ENCODE peak calls at places on chromosomes 4 and X, in eight cellular contexts. V is mammary epithelial cell, K is adrenal gland, D is right atrium auricular region, Z is left ventricle myocardium inferior, L is breast epithelium, F is cardiac muscle cell, R is fibroblast of lung. P is an unnamed sample. For H3K4me1, the result is how much of the 10 kb centered on the place peaks cover.

GRCh38 chr4:134019657-134020056 is 181.9 kb downstream of the PABPC4L start:
- DNase-seq in L (no peak), V (no peak), K (no peak), D (no peak), Z (no peak), F (no peak), R (peak), P (no peak)

GRCh38 chr4:123398151-123398802 is 1.7 kb downstream of the SPRY1 start:
- DNase-seq in D (no peak), Z (peak), V (peak), K (peak), F (peak), R (peak), L (peak), P (peak)

GRCh38 chr4:78150465-78150864 is 93.3 kb downstream of the FRAS1 start:
- DNase-seq in D (no peak), K (no peak), Z (no peak), F (no peak), V (no peak), R (no peak), L (no peak), P (no peak)

GRCh38 chr4:154620111-154620510 is 7.7 kb upstream of the FGG start:
- DNase-seq in F (no peak), D (no peak), R (no peak), K (no peak), Z (no peak), L (no peak), V (no peak), P (no peak)

GRCh38 chr4:53986062-53986461 is 78.3 kb downstream of the CHIC2 start:
- DNase-seq in V (no peak), K (no peak), L (peak), R (no peak), D (no peak), F (no peak), Z (no peak), P (no peak)

GRCh38 chrX:125382148-125382628 is 62.5 kb downstream of the TEX13C start:
- DNase-seq in F (no peak), Z (no peak), L (no peak), D (no peak), R (no peak), V (no peak), K (no peak), P (no peak)

GRCh38 chr4:178306565-178306964 is 864.3 kb upstream of the AGA start:
- DNase-seq in K (no peak), R (peak), V (no peak), Z (no peak), L (no peak), D (no peak), F (peak), P (no peak)

GRCh38 chrX:105837227-105837626 is 14.9 kb downstream of the NRK start:
- DNase-seq in D (peak), K (peak), R (peak), V (peak), F (peak), Z (peak), L (peak), P (peak)

GRCh38 chrX:20260885-20261284 is 5.8 kb downstream of the RPS6KA3 start:
- DNase-seq in R (no peak), K (no peak), D (no peak), L (no peak), F (no peak), V (no peak), Z (no peak), P (no peak)

GRCh38 chr4:81756042-81756441 is 284.3 kb upstream of the RASGEF1B start:
- DNase-seq in R (no peak), Z (no peak), D (no peak), L (no peak), F (no peak), V (no peak), K (no peak), P (no peak)

GRCh38 chr4:37440519-37440900 is 196.0 kb downstream of the NWD2 start:
- DNase-seq in F (no peak), L (no peak), R (no peak), D (no peak), K (no peak), Z (no peak), V (no peak), P (no peak)
- TF ChIP-seq CTCF in F (no peak), L (no peak), R (no peak), D (no peak), K (no peak), Z (no peak), V (no peak), P (no peak)

DNA sequence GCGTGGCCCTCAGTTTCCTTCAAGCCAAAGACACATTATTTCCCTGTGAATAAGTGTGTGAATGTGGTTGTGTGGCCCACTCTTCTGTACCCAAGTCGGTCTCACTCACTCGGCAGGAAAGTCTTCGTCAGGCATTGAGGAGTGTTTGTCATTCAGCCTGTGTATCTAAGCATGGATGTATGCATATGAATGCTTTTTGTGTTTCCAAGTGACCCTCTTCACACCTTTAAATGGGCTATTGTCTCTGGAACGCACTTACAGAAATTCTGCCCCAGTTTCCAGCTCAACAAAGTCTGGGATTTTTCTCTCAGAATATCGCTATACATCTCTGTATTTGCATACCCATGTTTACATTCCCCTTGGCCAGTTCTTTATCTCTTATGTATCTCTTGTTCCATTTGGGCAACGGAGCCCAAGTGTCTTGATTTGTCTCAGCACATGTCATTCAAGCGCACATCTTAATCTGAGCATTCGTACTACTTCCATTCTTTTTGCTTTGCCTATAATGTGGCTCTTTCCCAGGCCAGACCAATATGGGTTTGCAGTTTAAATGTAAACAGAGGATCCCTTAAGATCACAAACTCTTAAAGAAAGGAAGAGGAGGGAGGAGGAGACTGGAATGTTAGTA is 4.8 kb downstream of the BCOR start:
- DNase-seq in V (no peak), D (no peak), K (no peak), Z (no peak), L (no peak), R (no peak), F (no peak), P (no peak)
- H3K4me1 ChIP-seq in V (under half), D (under half), K (under half), Z (under half), L (under half), R (under half), F (under half), P (under half)

GRCh38 chr4:6777636-6778281 is 4.8 kb upstream of the KIAA0232 start:
- DNase-seq in D (no peak), K (no peak), L (no peak), R (no peak), F (no peak), Z (no peak), V (no peak), P (no peak)
- TF ChIP-seq CTCF in D (no peak), K (no peak), L (no peak), R (no peak), F (no peak), Z (no peak), V (no peak), P (no peak)

GRCh38 chr4:108148316-108148715 is 20.4 kb downstream of the LEF1 start:
- DNase-seq in L (no peak), D (no peak), K (no peak), F (no peak), Z (no peak), V (no peak), R (no peak), P (no peak)

GRCh38 chr4:108144451-108144850 is 24.3 kb downstream of the LEF1 start:
- DNase-seq in Z (no peak), K (no peak), F (no peak), V (no peak), D (no peak), L (no peak), R (no peak), P (no peak)

GRCh38 chr4:108143515-108143914 is 25.2 kb downstream of the LEF1 start:
- DNase-seq in Z (no peak), L (no peak), K (no peak), D (no peak), R (no peak), F (no peak), V (no peak), P (no peak)

GRCh38 chr4:108146819-108147218 is 21.9 kb downstream of the LEF1 start:
- DNase-seq in F (no peak), L (no peak), D (no peak), K (no peak), R (no peak), Z (no peak), V (no peak), P (no peak)

GRCh38 chr4:108146346-108146745 is 22.4 kb downstream of the LEF1 start:
- DNase-seq in V (no peak), D (no peak), L (no peak), R (no peak), K (no peak), F (no peak), Z (no peak), P (no peak)
- H3K4me1 ChIP-seq in V (under half), D (under half), L (under half), R (under half), K (under half), F (under half), Z (under half), P (under half)

GRCh38 chr4:7649741-7650531 is 215.2 kb upstream of the PSAPL1 start:
- DNase-seq in V (peak), K (no peak), F (no peak), D (no peak), R (peak), Z (no peak), L (no peak), P (no peak)

GRCh38 chr4:7651461-7651921 is 216.8 kb upstream of the PSAPL1 start:
- DNase-seq in R (peak), D (peak), F (no peak), V (peak), L (peak), K (no peak), Z (no peak), P (peak)

GRCh38 chr4:7652006-7652405 is 217.3 kb upstream of the PSAPL1 start:
- DNase-seq in K (no peak), F (no peak), R (no peak), D (no peak), Z (no peak), V (no peak), L (no peak), P (no peak)

GRCh38 chr4:7649411-7649740 is 214.6 kb upstream of the PSAPL1 start:
- DNase-seq in Z (no peak), D (no peak), V (no peak), F (no peak), L (no peak), R (no peak), K (no peak), P (no peak)

DNA sequence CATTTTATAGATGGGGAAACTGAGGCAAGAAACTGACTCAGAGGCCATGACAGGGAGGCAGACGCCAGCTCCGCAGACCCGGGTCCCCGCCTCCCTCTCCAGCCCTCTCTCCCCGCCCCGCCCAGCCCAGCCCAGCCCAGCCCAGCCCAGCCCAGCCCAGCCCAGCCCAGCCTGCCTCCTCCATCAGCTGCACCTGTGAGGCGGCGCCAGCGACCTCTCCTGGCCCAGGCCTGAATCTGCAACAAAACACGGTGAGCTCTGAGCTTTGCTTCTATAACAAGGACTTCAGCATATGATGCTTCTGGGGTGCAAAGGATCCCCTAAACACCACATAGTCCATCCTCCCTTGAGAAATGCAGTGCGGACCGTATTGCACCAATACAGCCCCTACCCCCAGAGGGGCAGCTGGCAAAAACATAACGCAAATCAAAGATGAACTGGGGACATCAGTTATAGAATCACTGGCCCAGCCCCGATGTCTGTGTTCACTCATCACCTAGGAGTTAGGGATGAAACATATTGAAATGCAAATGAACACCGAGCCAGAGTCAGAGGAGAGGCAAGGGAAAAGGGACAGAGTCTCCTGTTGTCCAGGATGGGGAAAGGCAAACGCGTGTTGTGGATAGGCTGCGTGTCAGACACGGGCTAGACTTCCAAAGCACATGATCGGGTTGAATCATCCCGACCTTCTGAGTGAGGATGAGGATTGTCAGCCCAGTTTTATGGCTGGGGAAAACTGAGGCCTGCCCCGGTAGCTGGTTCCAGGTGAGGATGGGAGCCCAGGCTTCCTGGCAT is 216.1 kb upstream of the PSAPL1 start:
- DNase-seq in F (peak), D (no peak), V (peak), K (no peak), R (peak), L (no peak), Z (no peak), P (no peak)
- TF ChIP-seq CTCF in F (peak), D (no peak), V (peak), K (no peak), R (no peak), L (no peak), Z (no peak), P (no peak)

DNA sequence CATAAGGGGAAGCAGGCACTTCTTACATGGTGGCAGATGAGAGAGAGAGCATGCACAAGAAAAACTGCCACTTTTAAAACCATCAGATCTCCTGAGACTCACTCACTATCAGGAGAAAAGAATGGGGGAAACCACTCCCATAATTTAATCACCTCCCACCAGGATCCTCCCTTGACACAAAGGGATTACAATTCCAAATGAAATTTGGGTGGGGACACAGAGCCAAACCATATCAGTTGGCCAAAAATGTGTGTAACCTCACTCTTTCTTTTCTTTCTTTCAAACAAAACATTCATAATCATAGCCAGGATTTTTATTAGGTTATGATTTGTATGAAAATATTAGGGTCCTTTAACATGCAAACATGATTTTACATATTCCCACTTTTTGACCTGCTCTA is 222.1 kb downstream of the PCDH18 start:
- DNase-seq in Z (no peak), K (no peak), D (no peak), F (no peak), R (peak), V (peak), L (no peak), P (no peak)
- H3K4me1 ChIP-seq in Z (under half), K (under half), D (under half), F (under half), R (under half), V (under half), L (under half), P (under half)

GRCh38 chr4:2954358-2955185 is 8.6 kb downstream of the NOP14 start:
- DNase-seq in R (no peak), V (no peak), D (no peak), F (no peak), Z (no peak), K (no peak), L (no peak), P (no peak)
- TF ChIP-seq CTCF in R (no peak), V (no peak), D (no peak), F (no peak), Z (no peak), K (no peak), L (no peak), P (no peak)

DNA sequence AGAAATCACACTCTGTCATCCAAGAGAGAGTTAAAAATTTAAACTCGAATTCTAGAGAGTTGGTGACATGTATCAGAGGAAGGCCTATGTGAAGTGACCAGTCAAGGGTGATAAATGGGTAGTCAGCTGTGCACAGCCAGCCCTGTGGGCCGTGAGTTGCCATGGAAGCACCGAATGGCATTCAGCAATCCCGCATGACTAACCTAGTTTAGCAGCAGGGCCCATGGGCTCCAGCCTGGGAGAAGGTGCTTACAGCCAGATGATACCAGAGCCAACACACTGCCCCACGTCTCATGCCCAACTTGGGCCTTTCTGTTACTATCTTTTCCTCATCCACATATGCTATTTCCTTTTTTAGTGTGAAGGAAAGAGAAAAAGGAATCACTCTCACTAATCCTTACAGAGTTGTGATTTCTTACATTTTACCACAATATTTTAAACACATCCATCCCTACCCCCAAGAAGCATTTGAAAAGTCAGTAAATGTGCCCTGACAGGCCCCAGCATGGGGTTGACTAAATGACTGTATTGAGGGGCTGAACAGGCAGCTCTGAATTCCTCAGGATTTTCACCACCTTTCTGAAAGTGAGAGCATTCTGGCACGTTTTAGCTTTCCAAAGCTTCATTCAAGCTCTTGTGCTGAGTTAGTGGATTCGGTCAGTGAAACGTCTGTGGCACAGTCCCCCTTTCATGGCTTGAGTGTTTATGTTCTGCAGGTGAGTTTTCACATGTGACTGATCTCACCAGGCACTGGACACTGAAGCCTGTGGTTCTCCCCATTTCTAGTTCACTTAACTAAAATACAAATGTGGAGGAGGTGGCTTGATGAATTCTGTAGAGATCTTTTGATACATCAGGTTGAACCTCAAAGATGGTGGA is 104.3 kb downstream of the AFF1 start:
- DNase-seq in R (peak), K (peak), F (peak), Z (peak), L (peak), D (peak), V (peak), P (peak)
- H3K4me1 ChIP-seq in R (under half), K (half or more), F (half or more), Z (half or more), L (under half), D (under half), V (under half), P (half or more)

DNA sequence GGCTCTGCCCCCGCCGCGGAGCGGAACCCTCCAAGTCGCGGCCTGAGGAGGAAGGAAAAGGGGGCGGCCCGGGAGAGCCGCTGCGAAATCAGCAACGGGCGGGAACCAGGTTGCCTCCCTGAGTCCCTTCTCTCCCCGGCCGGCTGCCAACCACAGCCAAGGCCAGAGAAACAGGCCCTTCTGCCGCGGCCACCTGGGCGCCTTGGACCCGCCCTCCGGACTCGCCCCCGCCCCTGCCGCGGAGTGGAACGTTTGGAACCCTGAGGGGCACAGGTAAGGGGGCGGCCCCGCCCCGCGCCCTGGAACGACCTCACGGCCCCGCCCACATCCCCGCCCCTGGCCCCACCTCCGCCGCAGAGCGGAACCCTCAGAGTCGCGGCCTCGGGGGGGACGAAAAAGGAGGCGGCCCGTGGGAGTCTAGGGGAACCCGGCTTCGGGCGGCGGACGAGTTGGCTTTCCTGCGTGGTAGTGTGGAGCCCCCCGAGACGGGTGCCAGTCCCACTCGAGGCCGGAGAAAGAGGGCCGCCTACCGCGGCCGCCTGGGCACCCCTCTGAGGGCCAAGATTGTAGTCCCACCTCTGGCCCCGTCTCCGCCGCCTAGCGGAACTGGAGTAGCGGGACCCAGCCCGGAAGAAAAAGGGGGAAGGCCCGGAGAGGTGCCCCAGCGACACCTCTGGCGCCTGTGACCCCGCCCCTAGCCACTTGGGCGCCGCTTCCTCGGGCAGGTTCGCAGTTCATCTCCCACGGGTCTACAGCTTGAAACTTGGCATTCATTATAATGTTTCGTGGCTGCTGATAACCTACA is 669 bp upstream of the PHKA2 start:
- DNase-seq in K (peak), D (peak), F (peak), V (peak), Z (peak), L (peak), R (peak), P (peak)
- TF ChIP-seq CTCF in K (peak), D (peak), F (peak), V (no peak), Z (peak), L (no peak), R (peak), P (peak)